ENCODE peak calls at places on chromosomes 2 and 18, in five cellular contexts. One of them, this sample, is unnamed.

GRCh38 chr2:71566271-71566858 is 113.0 kb downstream of the DYSF start:
- DNase-seq in IMR-90: no peak
- DNase-seq in cardiac muscle cell: peak
- DNase-seq in mammary epithelial cell: no peak
- DNase-seq in tibial nerve: no peak
- DNase-seq in this sample: no peak

GRCh38 chr2:234178309-234179030 is 128.0 kb downstream of the SPP2 start:
- DNase-seq in IMR-90: peak
- DNase-seq in cardiac muscle cell: peak
- DNase-seq in mammary epithelial cell: peak
- DNase-seq in tibial nerve: no peak
- DNase-seq in this sample: no peak

GRCh38 chr2:136005462-136006205 is 20.2 kb upstream of the DARS1 start:
- DNase-seq in IMR-90: peak
- DNase-seq in cardiac muscle cell: no peak
- DNase-seq in mammary epithelial cell: no peak
- DNase-seq in tibial nerve: no peak
- DNase-seq in this sample: no peak

GRCh38 chr18:67766930-67767329 is 250.4 kb upstream of the DSEL start:
- DNase-seq in IMR-90: peak
- DNase-seq in cardiac muscle cell: peak
- DNase-seq in mammary epithelial cell: peak
- DNase-seq in tibial nerve: no peak
- DNase-seq in this sample: no peak

GRCh38 chr2:200156140-200156858 is 150.2 kb upstream of the SPATS2L start:
- DNase-seq in IMR-90: peak
- DNase-seq in cardiac muscle cell: peak
- DNase-seq in mammary epithelial cell: peak
- DNase-seq in tibial nerve: no peak
- DNase-seq in this sample: no peak

GRCh38 chr2:108971661-108972566 is 17.1 kb downstream of the EDAR start:
- DNase-seq in IMR-90: no peak
- DNase-seq in cardiac muscle cell: no peak
- DNase-seq in mammary epithelial cell: peak
- DNase-seq in tibial nerve: peak
- DNase-seq in this sample: no peak

GRCh38 chr18:31498450-31499156 is 626 bp downstream of the DSG2 start:
- DNase-seq in IMR-90: no peak
- DNase-seq in cardiac muscle cell: peak
- DNase-seq in mammary epithelial cell: peak
- DNase-seq in tibial nerve: no peak
- DNase-seq in this sample: no peak

GRCh38 chr2:172792711-172793110 is 57.1 kb downstream of the RAPGEF4 start:
- DNase-seq in IMR-90: peak
- DNase-seq in cardiac muscle cell: no peak
- DNase-seq in mammary epithelial cell: peak
- DNase-seq in tibial nerve: no peak
- DNase-seq in this sample: no peak

GRCh38 chr2:229611360-229611759 is 103.0 kb downstream of the DNER start:
- DNase-seq in IMR-90: no peak
- DNase-seq in cardiac muscle cell: no peak
- DNase-seq in mammary epithelial cell: no peak
- DNase-seq in tibial nerve: no peak
- DNase-seq in this sample: no peak

GRCh38 chr2:67500541-67500940 is 103.4 kb downstream of the ETAA1 start:
- DNase-seq in IMR-90: peak
- DNase-seq in cardiac muscle cell: no peak
- DNase-seq in mammary epithelial cell: no peak
- DNase-seq in tibial nerve: no peak
- DNase-seq in this sample: no peak

GRCh38 chr2:239318790-239319189 is 82.0 kb downstream of the HDAC4 start:
- DNase-seq in IMR-90: peak
- DNase-seq in cardiac muscle cell: no peak
- DNase-seq in mammary epithelial cell: no peak
- DNase-seq in tibial nerve: no peak
- DNase-seq in this sample: no peak

GRCh38 chr2:239319261-239319661 is 81.6 kb downstream of the HDAC4 start:
- DNase-seq in IMR-90: peak
- DNase-seq in cardiac muscle cell: no peak
- DNase-seq in mammary epithelial cell: no peak
- DNase-seq in tibial nerve: no peak
- DNase-seq in this sample: no peak

GRCh38 chr2:239316562-239317465 is 84.0 kb downstream of the HDAC4 start:
- DNase-seq in IMR-90: peak
- DNase-seq in cardiac muscle cell: peak
- DNase-seq in mammary epithelial cell: no peak
- DNase-seq in tibial nerve: no peak
- DNase-seq in this sample: peak

GRCh38 chr2:239315308-239315707 is 85.5 kb downstream of the HDAC4 start:
- DNase-seq in IMR-90: no peak
- DNase-seq in cardiac muscle cell: no peak
- DNase-seq in mammary epithelial cell: no peak
- DNase-seq in tibial nerve: no peak
- DNase-seq in this sample: no peak

DNA sequence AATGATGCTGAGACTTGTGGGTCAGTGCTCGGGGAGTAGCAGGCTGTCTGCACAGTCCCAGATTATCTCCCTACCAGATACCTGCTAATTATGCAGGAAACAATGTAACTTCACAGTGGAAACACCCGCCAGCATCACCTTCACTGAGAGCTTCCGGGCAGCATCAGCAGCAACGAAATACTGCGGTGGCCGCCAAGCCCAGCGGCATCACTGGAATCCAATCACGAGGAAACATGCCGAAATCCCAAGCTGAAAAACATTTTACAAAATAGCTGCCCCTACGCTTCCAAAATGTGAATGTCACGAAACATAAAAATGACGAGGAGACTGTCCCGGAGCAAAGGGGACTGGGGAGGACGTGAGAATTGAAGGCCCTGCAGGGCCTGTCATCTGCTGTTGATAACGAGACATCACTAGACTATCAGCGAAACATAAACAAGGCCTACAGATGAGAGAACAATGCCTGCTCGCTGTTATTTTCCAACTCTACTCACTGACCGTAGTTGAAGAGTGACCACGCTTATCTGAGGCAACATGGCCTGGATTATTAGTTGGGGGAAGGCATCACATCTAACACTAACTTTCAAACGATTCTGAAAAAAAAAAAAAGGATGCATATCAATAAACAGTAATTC is 82.6 kb downstream of the HDAC4 start:
- DNase-seq in IMR-90: no peak
- DNase-seq in cardiac muscle cell: no peak
- DNase-seq in mammary epithelial cell: no peak
- DNase-seq in tibial nerve: no peak
- DNase-seq in this sample: no peak
- H3K27ac ChIP-seq in IMR-90: peak
- H3K27ac ChIP-seq in cardiac muscle cell: peak
- H3K27ac ChIP-seq in mammary epithelial cell: no peak
- H3K27ac ChIP-seq in tibial nerve: peak
- H3K27ac ChIP-seq in this sample: peak

GRCh38 chr2:174789001-174789400 is 24.7 kb upstream of the CHRNA1 start:
- DNase-seq in IMR-90: no peak
- DNase-seq in cardiac muscle cell: no peak
- DNase-seq in mammary epithelial cell: no peak
- DNase-seq in tibial nerve: no peak
- DNase-seq in this sample: no peak
- H3K27ac ChIP-seq in IMR-90: peak
- H3K27ac ChIP-seq in cardiac muscle cell: no peak
- H3K27ac ChIP-seq in mammary epithelial cell: no peak
- H3K27ac ChIP-seq in tibial nerve: no peak
- H3K27ac ChIP-seq in this sample: no peak

DNA sequence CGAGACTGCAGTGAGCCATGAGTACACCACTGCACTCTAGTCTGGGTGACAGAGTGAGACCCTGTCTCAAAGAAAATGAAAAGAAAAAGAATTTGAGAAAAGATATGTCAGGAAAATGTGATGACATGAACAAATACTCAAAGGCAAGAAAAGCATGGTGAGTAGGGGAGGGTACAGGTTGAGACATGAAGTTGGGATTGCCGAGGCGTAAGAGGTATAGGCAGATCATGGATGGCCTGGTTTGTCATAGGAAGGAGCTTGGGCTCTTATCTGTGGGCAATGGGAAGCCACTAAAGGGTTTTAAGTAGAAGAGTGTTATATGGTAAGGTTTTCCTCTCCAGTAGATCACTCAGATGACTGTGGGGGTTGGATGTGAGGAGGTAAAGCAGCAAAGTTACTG is 32.3 kb downstream of the SPAST start:
- DNase-seq in IMR-90: no peak
- DNase-seq in cardiac muscle cell: no peak
- DNase-seq in mammary epithelial cell: no peak
- DNase-seq in tibial nerve: no peak
- DNase-seq in this sample: no peak
- H3K27ac ChIP-seq in IMR-90: no peak
- H3K27ac ChIP-seq in cardiac muscle cell: no peak
- H3K27ac ChIP-seq in mammary epithelial cell: no peak
- H3K27ac ChIP-seq in tibial nerve: no peak
- H3K27ac ChIP-seq in this sample: no peak

DNA sequence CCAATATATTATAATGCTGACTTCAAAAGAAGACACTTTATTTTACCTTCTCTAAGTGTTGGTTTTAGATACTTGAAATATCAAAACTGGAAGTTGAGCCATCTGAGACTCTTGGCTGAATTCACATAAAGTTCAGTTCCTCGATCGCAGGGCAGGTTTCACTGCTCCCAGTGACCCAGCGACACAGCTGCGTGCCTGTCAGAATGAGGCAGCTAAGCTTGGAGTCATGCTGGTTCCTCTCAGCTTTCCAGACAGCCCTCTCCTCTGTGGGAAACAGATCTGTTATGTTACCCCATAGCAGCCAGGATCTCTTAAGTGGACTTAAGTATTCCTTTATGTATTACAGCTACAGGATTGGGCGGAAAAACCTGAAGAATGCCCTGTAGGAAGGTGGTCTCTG is 142.8 kb upstream of the ALPP start:
- DNase-seq in IMR-90: peak
- DNase-seq in cardiac muscle cell: no peak
- DNase-seq in mammary epithelial cell: no peak
- DNase-seq in tibial nerve: no peak
- DNase-seq in this sample: no peak
- H3K27ac ChIP-seq in IMR-90: no peak
- H3K27ac ChIP-seq in cardiac muscle cell: no peak
- H3K27ac ChIP-seq in mammary epithelial cell: no peak
- H3K27ac ChIP-seq in tibial nerve: no peak
- H3K27ac ChIP-seq in this sample: no peak

GRCh38 chr2:88517759-88518201 is 65.3 kb upstream of the FOXI3 start:
- DNase-seq in IMR-90: no peak
- DNase-seq in cardiac muscle cell: no peak
- DNase-seq in mammary epithelial cell: no peak
- DNase-seq in tibial nerve: no peak
- DNase-seq in this sample: no peak
- H3K27ac ChIP-seq in IMR-90: no peak
- H3K27ac ChIP-seq in cardiac muscle cell: no peak
- H3K27ac ChIP-seq in mammary epithelial cell: no peak
- H3K27ac ChIP-seq in tibial nerve: no peak
- H3K27ac ChIP-seq in this sample: no peak

This sample was measured in substantia nigra.